ENCODE peak calls at places on chromosomes 2 and 18, in four cellular contexts. M is upper lobe of left lung, L is NCI-H1092 treated with DMSO at 0.1 percent for 48 hours, K is A172. P is an unnamed sample.

GRCh38 chr2:47034973-47035609 is 119.5 kb upstream of the MCFD2 start:
- DNase-seq in M (no peak), L (no peak), K (peak), P (no peak)

GRCh38 chr2:128298846-128299507 is 19.7 kb downstream of the HS6ST1 start:
- DNase-seq in M (no peak), L (no peak), K (no peak), P (no peak)

GRCh38 chr2:149446735-149447134 is 116.3 kb downstream of the LYPD6 start:
- DNase-seq in M (no peak), L (peak), K (no peak), P (no peak)

GRCh38 chr2:67612576-67612981 is 215.4 kb downstream of the ETAA1 start:
- DNase-seq in M (no peak), L (no peak), K (no peak), P (no peak)

GRCh38 chr18:58793361-58793760 is 71.3 kb upstream of the ZNF532 start:
- DNase-seq in M (no peak), L (no peak), K (no peak), P (no peak)

GRCh38 chr2:31137211-31138036 is 816 bp downstream of the GALNT14 start:
- DNase-seq in M (peak), L (peak), K (no peak), P (peak)

GRCh38 chr2:25749676-25750075 is 76.3 kb upstream of the DTNB start:
- DNase-seq in M (no peak), L (no peak), K (no peak), P (no peak)

GRCh38 chr2:207163815-207164747 is 1.7 kb downstream of the KLF7 start:
- DNase-seq in M (no peak), L (peak), K (peak), P (no peak)

GRCh38 chr2:223538920-223539440 is 63.2 kb downstream of the SCG2 start:
- DNase-seq in M (no peak), L (peak), K (no peak), P (no peak)

GRCh38 chr18:34650121-34650545 is 60.0 kb upstream of the DTNA start:
- DNase-seq in M (no peak), L (no peak), K (peak), P (no peak)

GRCh38 chr2:214410918-214411554 is at the start of gene VWC2L:
- DNase-seq in M (peak), L (peak), K (peak), P (peak)

GRCh38 chr2:191152841-191153240 is 2.0 kb upstream of the STAT4 start:
- DNase-seq in M (no peak), L (no peak), K (peak), P (no peak)

GRCh38 chr2:178271629-178272333 is 77.5 kb downstream of the OSBPL6 start:
- DNase-seq in M (no peak), L (no peak), K (no peak), P (no peak)

GRCh38 chr2:26346454-26347053 is at the start of gene ADGRF3:
- DNase-seq in M (no peak), L (peak), K (peak), P (peak)

GRCh38 chr2:46535360-46535759 is 56.0 kb downstream of the TMEM247 start:
- DNase-seq in M (no peak), L (no peak), K (no peak), P (peak)

GRCh38 chr2:98601532-98602132 is 6.7 kb downstream of the COA5 start:
- DNase-seq in M (no peak), L (no peak), K (peak), P (peak)

GRCh38 chr2:15127251-15127650 is 433.9 kb downstream of the NBAS start:
- DNase-seq in M (no peak), L (no peak), K (no peak), P (no peak)

GRCh38 chr18:24530630-24531111 is 70.2 kb downstream of the HRH4 start:
- DNase-seq in M (no peak), L (no peak), K (peak), P (no peak)

GRCh38 chr2:234945339-234945895 is 6.4 kb upstream of the SH3BP4 start:
- DNase-seq in M (no peak), L (no peak), K (no peak), P (no peak)

GRCh38 chr2:6977095-6977777 is 60.0 kb downstream of the RNF144A start:
- DNase-seq in M (peak), L (peak), K (no peak), P (no peak)

GRCh38 chr2:197079832-197080555 is 153.5 kb upstream of the PGAP1 start:
- DNase-seq in M (no peak), L (no peak), K (peak), P (no peak)

GRCh38 chr2:84849271-84849952 is 31.5 kb downstream of the TRABD2A start:
- DNase-seq in M (no peak), L (no peak), K (peak), P (no peak)

GRCh38 chr18:61891874-61892273 is 933 bp downstream of the RNF152 start:
- DNase-seq in M (no peak), L (no peak), K (no peak), P (no peak)

GRCh38 chr2:230643576-230644291 is 68.9 kb upstream of the CAB39 start:
- DNase-seq in M (no peak), L (no peak), K (no peak), P (no peak)

GRCh38 chr2:162475661-162476060 is 131.7 kb downstream of the GCA start:
- DNase-seq in M (no peak), L (peak), K (peak), P (no peak)

GRCh38 chr2:241132549-241133435 is 16.5 kb downstream of the PASK start:
- DNase-seq in M (no peak), L (no peak), K (no peak), P (no peak)

GRCh38 chr2:105870858-105871257 is 126.1 kb downstream of the NCK2 start:
- DNase-seq in M (no peak), L (no peak), K (no peak), P (no peak)

GRCh38 chr2:218798767-218799504 is 17.0 kb downstream of the CYP27A1 start:
- DNase-seq in M (no peak), L (no peak), K (peak), P (no peak)

GRCh38 chr2:181678033-181678586 is 2.2 kb downstream of the NEUROD1 start:
- DNase-seq in M (peak), L (no peak), K (peak), P (peak)

P was measured in DND-41.